ENCODE peak calls at places on chromosome 2, in seven cellular contexts. D is endodermal cell; N is CD8-positive, alpha-beta T cell; S is left ventricle myocardium inferior; A is spleen; K is lower lobe of right lung; U is dorsolateral prefrontal cortex. H is an unnamed sample.

GRCh38 chr2:145412155-145412554 is 892.2 kb upstream of the ZEB2 start:
- DNase-seq in U (no peak), K (no peak), D (no peak), S (no peak), A (no peak), N (no peak), H (no peak)

GRCh38 chr2:56671973-56672569 is 488.3 kb downstream of the CCDC85A start:
- DNase-seq in D (peak; percentile 49), K (no peak), U (no peak), S (no peak), A (peak; percentile 47), N (no peak), H (no peak)

GRCh38 chr2:65416945-65417344 is 15.5 kb downstream of the SPRED2 start:
- DNase-seq in U (no peak), K (peak; percentile 53), D (no peak), S (no peak), N (peak; percentile 47), A (no peak), H (no peak)

GRCh38 chr2:74581463-74581862 is 26.9 kb downstream of the DOK1 start:
- DNase-seq in N (no peak), D (no peak), U (no peak), S (no peak), K (no peak), A (no peak), H (no peak)

GRCh38 chr2:64177315-64177714 is 33.1 kb upstream of the PELI1 start:
- DNase-seq in S (no peak), D (no peak), K (no peak), N (no peak), A (no peak), U (no peak), H (no peak)

GRCh38 chr2:26456701-26457224 is 21.2 kb downstream of the OTOF start:
- DNase-seq in D (peak; percentile 44), U (no peak), N (no peak), A (peak; percentile 63), K (peak; percentile 40), S (no peak), H (peak; percentile 65)

GRCh38 chr2:147310335-147311057 is 534.3 kb upstream of the ACVR2A start:
- DNase-seq in U (no peak), A (no peak), N (no peak), K (no peak), D (no peak), S (no peak), H (no peak)

GRCh38 chr2:132740081-132740480 is 70.1 kb upstream of the LYPD1 start:
- DNase-seq in A (no peak), D (no peak), N (no peak), K (no peak), S (no peak), U (no peak), H (no peak)

GRCh38 chr2:195498176-195498575 is 158.8 kb upstream of the SLC39A10 start:
- DNase-seq in S (no peak), K (no peak), D (peak; percentile 83), U (no peak), A (no peak), N (peak; percentile 66), H (no peak)

GRCh38 chr2:47086571-47086970 is 68.5 kb downstream of the STPG4 start:
- DNase-seq in S (no peak), U (no peak), N (no peak), D (no peak), A (peak; percentile 47), K (no peak), H (no peak)

GRCh38 chr2:47083485-47083884 is 71.6 kb downstream of the STPG4 start:
- DNase-seq in S (no peak), N (no peak), A (peak; percentile 70), D (peak; percentile 42), K (no peak), U (no peak), H (no peak)

GRCh38 chr2:47086054-47086471 is 69.0 kb downstream of the STPG4 start:
- DNase-seq in A (peak; percentile 71), D (no peak), N (no peak), K (no peak), U (no peak), S (no peak), H (no peak)

GRCh38 chr2:47082976-47083375 is 72.1 kb downstream of the STPG4 start:
- DNase-seq in N (no peak), K (no peak), D (peak; percentile 43), U (no peak), S (no peak), A (peak; percentile 50), H (no peak)

DNA sequence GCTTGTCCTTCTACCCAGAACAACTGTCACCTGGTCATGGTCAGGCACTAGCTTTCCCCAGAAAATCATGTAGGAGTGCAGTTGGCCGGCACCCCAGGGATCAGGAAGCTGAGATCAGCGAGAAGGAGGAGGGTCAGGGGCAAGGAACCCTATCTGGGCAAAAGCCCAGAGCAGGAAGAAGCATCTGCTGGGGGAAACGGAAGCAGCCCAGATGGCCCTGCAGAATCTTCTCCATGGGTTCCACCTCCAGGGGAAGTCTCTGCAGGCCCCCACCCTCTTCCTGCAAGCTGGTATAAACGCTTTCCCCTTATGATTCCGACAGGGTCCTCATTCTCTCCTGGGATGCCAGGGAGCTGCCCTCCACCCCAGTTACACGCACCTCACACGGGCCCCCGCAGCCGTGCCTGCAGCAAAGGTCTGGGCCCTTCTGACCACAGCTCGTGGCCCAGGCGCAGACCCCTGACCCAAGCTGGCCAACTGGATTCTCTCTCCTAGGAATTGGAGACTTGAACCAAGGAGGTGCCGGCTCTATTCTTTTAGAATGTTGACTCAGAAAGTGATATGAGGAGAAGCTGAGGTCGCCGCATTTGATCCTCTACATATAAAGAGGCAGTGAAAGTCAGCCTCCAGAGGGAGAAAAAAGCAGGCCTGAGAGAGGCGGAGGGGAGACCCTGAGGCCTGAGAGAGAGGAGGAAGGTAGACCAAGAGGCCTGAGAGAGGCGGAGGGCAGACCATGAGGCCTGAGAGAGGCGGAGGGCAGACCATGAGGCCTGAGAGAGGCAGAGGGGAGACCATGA is 71.0 kb downstream of the STPG4 start:
- DNase-seq in U (no peak), A (peak; percentile 63), N (no peak), D (peak; percentile 55), K (no peak), S (peak; percentile 55), H (no peak)
- H3K4me3 ChIP-seq in U (no peak overlapping the region), A (no peak overlapping the region), N (no peak overlapping the region), D (no peak overlapping the region), K (no peak overlapping the region), S (no peak overlapping the region), H (no peak overlapping the region)

DNA sequence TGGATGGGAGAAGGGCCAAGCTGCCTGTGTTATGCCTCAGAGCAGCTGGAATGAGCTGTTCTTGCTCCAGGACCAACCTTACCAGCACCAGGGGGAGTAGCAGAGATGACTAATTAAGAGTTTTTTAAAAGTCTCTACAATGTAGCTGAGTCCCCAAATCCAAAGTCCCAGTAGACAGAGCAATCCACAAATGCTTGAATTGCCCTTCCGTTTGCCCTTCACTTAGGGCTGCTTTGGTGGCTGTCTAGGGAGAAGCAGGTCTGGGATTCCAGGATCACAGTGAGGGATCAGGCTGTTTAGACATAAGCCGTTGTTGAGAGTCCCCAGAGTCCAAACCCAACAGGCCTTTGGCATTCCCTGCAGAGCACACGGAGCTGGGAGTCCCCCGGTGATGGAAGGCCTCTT is 59.4 kb downstream of the RHOB start:
- DNase-seq in K (no peak), A (no peak), U (peak; percentile 32), N (no peak), D (no peak), S (no peak), H (no peak)
- TF ChIP-seq CTCF in K (no peak), A (no peak), U (no peak), N (no peak), D (peak; percentile 61), S (peak; percentile 34), H (no peak)

DNA sequence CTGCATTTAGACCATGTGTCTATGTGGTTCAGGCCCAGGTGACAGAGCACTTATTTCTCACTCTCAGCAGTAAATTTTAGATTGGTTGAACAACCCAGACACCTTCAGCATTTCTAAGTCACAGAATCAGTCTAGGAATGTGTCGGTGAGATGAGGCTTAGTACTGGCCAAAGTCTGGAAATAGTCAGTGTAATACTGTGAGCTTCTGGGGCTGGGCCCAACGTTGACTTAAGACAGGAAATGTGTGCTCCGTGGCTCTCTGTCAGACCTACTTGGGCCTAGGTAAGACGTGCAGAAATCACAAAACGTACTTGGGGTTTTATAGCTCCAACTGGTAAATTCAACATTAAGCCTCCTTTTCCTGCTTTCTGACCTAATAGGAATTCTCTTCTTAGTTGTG is 160.3 kb upstream of the COL3A1 start:
- DNase-seq in D (no peak), N (no peak), S (no peak), K (no peak), A (no peak), U (no peak), H (no peak)
- H3K27ac ChIP-seq in D (no peak overlapping the region), N (no peak overlapping the region), S (peak overlapping the region; percentile 13), K (no peak overlapping the region), A (no peak overlapping the region), U (no peak overlapping the region), H (peak overlapping the region; percentile 38)

DNA sequence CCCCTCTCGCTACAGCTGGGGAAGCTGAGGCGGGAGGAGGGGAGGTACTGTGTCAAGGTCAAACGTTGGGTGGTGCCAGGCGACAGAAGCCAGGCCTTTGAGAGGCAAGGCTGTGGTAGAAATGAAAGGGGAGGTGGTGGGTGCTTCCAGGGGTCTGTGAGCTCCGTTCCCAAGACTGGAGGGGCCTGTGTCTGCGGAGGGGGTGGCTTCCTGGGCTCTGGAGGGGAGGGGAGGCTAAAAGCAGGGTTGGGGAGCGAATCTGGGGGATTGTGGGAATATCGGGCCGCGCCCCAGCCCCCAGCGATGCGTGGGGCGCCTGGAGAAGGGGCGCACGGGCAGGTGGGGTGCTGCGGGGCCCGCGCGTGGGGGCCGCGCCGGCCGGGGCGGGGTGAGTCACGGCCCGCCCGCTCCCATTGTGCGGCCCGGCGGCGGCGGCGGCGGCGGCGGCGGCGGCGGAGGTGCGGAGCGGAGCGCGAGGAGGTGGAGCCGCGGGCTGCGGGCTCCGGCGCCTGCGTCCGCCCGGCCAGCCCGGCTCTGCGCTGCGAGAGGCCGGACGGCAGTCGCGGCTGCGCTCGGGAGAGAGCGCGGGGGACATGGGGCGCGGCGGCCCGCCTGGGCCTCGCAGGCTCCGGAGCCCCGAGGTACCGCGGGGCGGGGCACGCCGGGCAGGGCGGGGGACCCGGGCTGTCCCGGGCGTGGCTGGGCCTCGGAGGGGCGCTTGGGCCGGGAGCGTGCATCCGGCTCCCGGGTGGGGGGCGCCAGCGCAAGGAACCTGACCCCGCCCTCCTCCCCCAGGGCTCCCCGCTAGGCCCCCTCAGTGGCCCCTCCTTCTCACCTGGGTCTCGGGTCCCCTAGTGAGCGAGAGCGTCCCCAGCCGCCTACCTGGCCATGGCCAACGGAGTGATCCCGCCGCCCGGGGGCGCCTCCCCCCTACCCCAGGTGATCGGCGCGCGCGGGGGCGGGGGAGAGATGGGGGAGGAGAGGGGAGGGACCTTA is at the start of gene SLC4A3:
- DNase-seq in D (peak; percentile 68), A (peak; percentile 73), K (no peak), S (no peak), U (no peak), N (no peak), H (no peak)
- H3K4me3 ChIP-seq in D (peak within 1 kb of the TSS; percentile 73), A (peak within 1 kb of the TSS; percentile 45), K (peak within 1 kb of the TSS; percentile 51), S (peak within 1 kb of the TSS; percentile 69), U (peak within 1 kb of the TSS; percentile 65), N (no peak within 1 kb of the TSS), H (peak within 1 kb of the TSS; percentile 79)

H was measured in coronary artery.